ENCODE peak calls at places on chromosome 12, in seven cellular contexts. I is sigmoid colon, A is ovary, G is stomach, K is suprapubic skin, R is A549, N is SK-N-SH. O is an unnamed sample.

GRCh38 chr12:22821985-22822384 is 197.0 kb downstream of the ETNK1 start:
- DNase-seq in I (no peak), A (no peak), G (no peak), K (no peak), R (no peak), N (no peak), O (no peak)

GRCh38 chr12:39503445-39503844 is 60.5 kb upstream of the KIF21A start:
- DNase-seq in I (no peak), A (no peak), G (no peak), K (no peak), R (peak; percentile 38), N (no peak), O (no peak)

GRCh38 chr12:108689314-108690190 is 41.8 kb downstream of the CORO1C start:
- DNase-seq in I (peak; percentile 80), A (no peak), G (no peak), K (no peak), R (no peak), N (no peak), O (peak; percentile 27)

GRCh38 chr12:98243190-98243589 is 272.2 kb upstream of the TMPO start:
- DNase-seq in I (no peak), A (no peak), G (no peak), K (no peak), R (no peak), N (no peak), O (no peak)

GRCh38 chr12:117033382-117034045 is 65.7 kb downstream of the TESC start:
- DNase-seq in I (peak; percentile 64), A (peak; percentile 60), G (peak; percentile 58), K (no peak), R (no peak), N (no peak), O (no peak)

GRCh38 chr12:6229224-6229748 is 29.1 kb downstream of the CD9 start:
- DNase-seq in I (peak; percentile 86), A (no peak), G (peak; percentile 57), K (no peak), R (no peak), N (no peak), O (peak; percentile 89)

GRCh38 chr12:118055865-118056773 is 4.9 kb downstream of the WSB2 start:
- DNase-seq in I (no peak), A (no peak), G (peak; percentile 63), K (no peak), R (no peak), N (no peak), O (no peak)

GRCh38 chr12:116282371-116283286 is 5.1 kb upstream of the MED13L start:
- DNase-seq in I (no peak), A (no peak), G (no peak), K (no peak), R (no peak), N (no peak), O (no peak)

GRCh38 chr12:62250671-62251608 is 9.3 kb upstream of the USP15 start:
- DNase-seq in I (no peak), A (no peak), G (no peak), K (no peak), R (no peak), N (no peak), O (no peak)

GRCh38 chr12:76223869-76224268 is 124.3 kb downstream of the BBS10 start:
- DNase-seq in I (no peak), A (no peak), G (no peak), K (no peak), R (no peak), N (no peak), O (no peak)

GRCh38 chr12:59780605-59781135 is 184.8 kb downstream of the SLC16A7 start:
- DNase-seq in I (no peak), A (no peak), G (no peak), K (no peak), R (no peak), N (no peak), O (no peak)

GRCh38 chr12:51863921-51864700 is 15.6 kb upstream of the FIGNL2 start:
- DNase-seq in I (no peak), A (peak; percentile 29), G (no peak), K (no peak), R (no peak), N (peak; percentile 77), O (no peak)

GRCh38 chr12:57623811-57624390 is 9.1 kb downstream of the B4GALNT1 start:
- DNase-seq in I (peak; percentile 35), A (no peak), G (no peak), K (no peak), R (no peak), N (no peak), O (no peak)

GRCh38 chr12:66636771-66637170 is 42.1 kb downstream of the GRIP1 start:
- DNase-seq in I (peak; percentile 68), A (no peak), G (peak; percentile 32), K (no peak), R (no peak), N (no peak), O (no peak)

GRCh38 chr12:77861317-77861716 is 30.6 kb downstream of the NAV3 start:
- DNase-seq in I (no peak), A (no peak), G (no peak), K (no peak), R (no peak), N (no peak), O (no peak)

GRCh38 chr12:4900327-4900726 is 9.4 kb upstream of the KCNA1 start:
- DNase-seq in I (no peak), A (no peak), G (no peak), K (no peak), R (no peak), N (no peak), O (no peak)

GRCh38 chr12:8054821-8055220 is 11.3 kb downstream of the C3AR1 start:
- DNase-seq in I (no peak), A (no peak), G (no peak), K (no peak), R (no peak), N (no peak), O (no peak)

GRCh38 chr12:110005319-110005973 is 6.2 kb downstream of the ANKRD13A start:
- DNase-seq in I (no peak), A (no peak), G (no peak), K (no peak), R (no peak), N (no peak), O (peak; percentile 28)

GRCh38 chr12:40615590-40615989 is 76.6 kb upstream of the CNTN1 start:
- DNase-seq in I (no peak), A (no peak), G (no peak), K (no peak), R (no peak), N (no peak), O (no peak)

GRCh38 chr12:92857818-92858217 is 71.3 kb downstream of the EEA1 start:
- DNase-seq in I (no peak), A (no peak), G (no peak), K (no peak), R (no peak), N (no peak), O (no peak)
- TF ChIP-seq EP300 in I (no peak), A (no peak), G (no peak), K (no peak), R (no peak), N (no peak), O (no peak)

DNA sequence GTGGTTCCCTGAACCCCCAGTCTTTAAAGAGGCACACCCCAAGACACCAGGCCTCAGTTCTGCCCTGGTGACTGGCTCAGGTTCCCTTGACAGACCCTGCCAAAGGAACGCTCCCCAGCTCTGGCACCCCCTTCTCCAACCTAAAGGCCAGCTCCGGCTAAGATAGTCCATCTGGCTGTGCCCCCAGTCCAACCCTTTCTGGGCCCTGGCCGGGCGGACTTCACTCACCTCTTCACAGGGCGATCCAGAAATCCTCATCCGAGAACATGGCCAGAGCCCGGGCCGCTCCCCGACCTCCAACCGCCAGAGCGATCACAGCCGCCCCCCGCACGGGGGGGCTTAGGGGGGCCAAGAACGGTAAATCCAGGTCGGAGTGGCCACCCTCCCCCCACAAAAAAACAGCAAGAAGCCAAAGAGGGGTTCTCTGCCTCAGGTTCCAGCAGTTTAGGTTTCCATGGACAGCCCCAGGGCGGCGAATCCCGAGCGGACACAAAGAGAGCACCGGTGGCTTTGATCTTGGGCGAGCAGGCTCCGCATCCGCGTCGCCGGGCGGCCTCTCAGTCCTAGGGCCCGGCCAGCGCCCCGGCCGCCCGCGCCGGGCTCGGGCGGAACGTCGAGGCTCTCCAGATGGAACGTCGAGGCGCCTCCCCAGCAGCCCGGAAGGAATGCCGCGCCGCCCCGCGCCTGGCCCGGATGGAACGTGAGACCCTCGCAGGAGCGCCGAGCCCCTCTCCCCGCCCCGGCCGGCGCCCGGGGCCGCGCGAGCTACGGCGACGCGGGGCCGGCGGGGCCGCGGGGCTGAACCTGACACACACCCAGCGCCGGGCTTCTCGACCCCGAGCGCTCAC is 985 bp downstream of the KMT2D start:
- DNase-seq in I (no peak), A (peak; percentile 60), G (no peak), K (no peak), R (peak; percentile 40), N (no peak), O (peak; percentile 26)
- H3K4me1 ChIP-seq in I (no peaks in the 10 kb centered on the region), A (peaks cover 21% of the 10 kb centered on the region), G (peaks cover 48% of the 10 kb centered on the region), K (peaks cover 50% of the 10 kb centered on the region), R (peaks cover 34% of the 10 kb centered on the region), N (peaks cover 39% of the 10 kb centered on the region), O (peaks cover 44% of the 10 kb centered on the region)

DNA sequence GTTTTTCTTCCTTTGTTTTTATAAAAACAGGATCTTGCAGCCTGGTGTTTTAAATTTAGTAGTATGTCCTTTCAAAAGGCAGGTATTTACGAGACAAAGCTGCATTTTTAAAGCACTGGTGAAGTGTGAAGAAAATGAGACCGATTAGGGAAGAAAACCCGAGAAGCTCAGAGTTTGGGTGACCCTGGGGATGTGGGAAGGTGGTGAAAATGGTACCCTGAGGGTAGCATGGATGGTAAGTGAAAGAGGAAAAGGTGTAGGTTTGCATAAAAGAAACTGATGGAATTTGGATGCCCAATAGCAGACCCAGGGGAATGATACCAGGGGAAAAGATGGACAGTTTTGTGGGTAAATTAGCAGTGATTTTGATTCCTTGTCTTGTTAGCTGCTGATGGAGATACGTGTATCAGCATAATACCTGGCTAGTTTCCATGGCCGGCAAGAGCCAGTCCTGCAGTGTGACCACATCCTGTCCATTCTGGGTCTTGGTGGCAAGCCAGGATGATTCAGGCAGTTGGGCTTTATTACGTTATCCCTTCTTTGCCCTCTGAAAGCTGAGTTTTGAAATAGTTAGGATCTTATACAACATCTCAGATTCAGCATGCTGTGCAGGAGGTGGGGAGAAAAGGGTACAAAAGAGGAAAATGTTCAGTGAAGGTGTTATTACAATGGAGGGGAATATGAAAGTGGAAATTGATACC is 8.9 kb downstream of the BICD1 start:
- DNase-seq in I (peak; percentile 96), A (peak; percentile 81), G (peak; percentile 63), K (peak; percentile 87), R (peak; percentile 89), N (peak; percentile 64), O (peak; percentile 63)
- TF ChIP-seq EP300 in I (no peak), A (no peak), G (no peak), K (no peak), R (peak; percentile 30), N (peak; percentile 92), O (no peak)

DNA sequence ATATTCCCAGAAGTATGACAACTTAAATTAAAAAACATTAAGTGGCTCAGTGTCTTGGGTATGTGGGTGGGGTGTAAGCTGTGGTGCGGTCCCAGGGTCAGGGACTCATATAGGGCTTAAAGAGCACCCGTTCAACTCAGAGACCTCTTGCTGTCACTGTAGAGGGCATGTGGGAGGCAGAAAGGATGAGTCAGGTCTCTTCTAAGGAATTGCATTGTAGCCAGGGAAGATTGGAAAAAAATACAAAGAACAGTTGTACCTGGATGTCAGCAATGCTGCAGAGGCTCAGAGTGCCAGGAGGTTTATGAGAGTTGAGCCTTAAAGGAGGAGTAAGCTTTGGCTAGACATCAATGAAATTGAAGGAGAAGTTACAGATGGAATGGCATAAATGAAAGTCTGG is 104.1 kb downstream of the MYRFL start:
- DNase-seq in I (no peak), A (no peak), G (no peak), K (no peak), R (no peak), N (no peak), O (no peak)
- H3K4me1 ChIP-seq in I (no peaks in the 10 kb centered on the region), A (no peaks in the 10 kb centered on the region), G (no peaks in the 10 kb centered on the region), K (no peaks in the 10 kb centered on the region), R (no peaks in the 10 kb centered on the region), N (no peaks in the 10 kb centered on the region), O (no peaks in the 10 kb centered on the region)